ENCODE peak calls at places on chromosomes 12 and 14, in four cellular contexts. Z, F, L and E are unnamed samples.

GRCh38 chr12:1103632-1104031 is 112.6 kb downstream of the ERC1 start:
- DNase-seq in L (no peak), Z (no peak), F (no peak), E (no peak)

GRCh38 chr12:93573552-93574223 is 1.2 kb downstream of the SOCS2 start:
- DNase-seq in Z (peak), F (no peak), L (no peak), E (no peak)

GRCh38 chr12:63206908-63207307 is 55.9 kb upstream of the AVPR1A start:
- DNase-seq in Z (no peak), F (no peak), L (no peak), E (no peak)

GRCh38 chr12:115323223-115323905 is 639.4 kb upstream of the TBX3 start:
- DNase-seq in L (no peak), F (no peak), Z (no peak), E (no peak)

GRCh38 chr12:69653703-69654102 is 43.0 kb upstream of the LRRC10 start:
- DNase-seq in Z (no peak), L (no peak), F (no peak), E (no peak)

GRCh38 chr12:27812502-27812901 is 32.5 kb upstream of the MANSC4 start:
- DNase-seq in L (no peak), Z (no peak), F (no peak), E (no peak)

GRCh38 chr12:54222609-54223008 is 33.8 kb upstream of the SMUG1 start:
- DNase-seq in L (no peak), F (no peak), Z (no peak), E (no peak)

GRCh38 chr12:13817131-13817530 is 164.3 kb downstream of the GRIN2B start:
- DNase-seq in L (no peak), Z (no peak), F (no peak), E (no peak)

GRCh38 chr14:20613094-20614037 is 22.2 kb upstream of the RNASE12 start:
- DNase-seq in L (peak), F (peak), Z (peak), E (peak)

GRCh38 chr12:104049278-104050257 is at the start of gene GLT8D2:
- DNase-seq in F (no peak), L (no peak), Z (peak), E (no peak)

GRCh38 chr14:99891900-99892299 is 98.7 kb downstream of the EML1 start:
- DNase-seq in F (no peak), Z (no peak), L (no peak), E (no peak)

GRCh38 chr14:75156901-75157300 is 19.5 kb downstream of the TMED10 start:
- DNase-seq in L (no peak), Z (no peak), F (no peak), E (no peak)

GRCh38 chr14:32004300-32004699 is 72.8 kb upstream of the ARHGAP5 start:
- DNase-seq in L (no peak), Z (no peak), F (peak), E (no peak)

GRCh38 chr12:124917841-124918621 is 3.6 kb upstream of the UBC start:
- DNase-seq in Z (no peak), F (peak), L (no peak), E (no peak)

GRCh38 chr12:52295663-52296062 is 4.3 kb upstream of the KRT81 start:
- DNase-seq in Z (no peak), F (no peak), L (no peak), E (no peak)

GRCh38 chr12:27524839-27525238 is 833 bp downstream of the PPFIBP1 start:
- DNase-seq in L (no peak), F (no peak), Z (no peak), E (no peak)

GRCh38 chr14:85516239-85517112 is 13.5 kb upstream of the FLRT2 start:
- DNase-seq in F (no peak), L (no peak), Z (no peak), E (no peak)

GRCh38 chr14:50527970-50528369 is 4.4 kb downstream of the MAP4K5 start:
- DNase-seq in L (no peak), Z (no peak), F (no peak), E (no peak)

GRCh38 chr14:93708311-93708734 is 80.0 kb downstream of the PRIMA1 start:
- DNase-seq in Z (no peak), L (no peak), F (no peak), E (no peak)

GRCh38 chr12:6847676-6848075 is 3.4 kb downstream of the CDCA3 start:
- DNase-seq in L (no peak), Z (no peak), F (no peak), E (no peak)

GRCh38 chr12:76455582-76456345 is 103.8 kb downstream of the OSBPL8 start:
- DNase-seq in L (peak), F (peak), Z (no peak), E (peak)

GRCh38 chr14:92456215-92457017 is 57.2 kb upstream of the RIN3 start:
- DNase-seq in Z (peak), L (no peak), F (peak), E (peak)

GRCh38 chr14:49959822-49960408 is 67.0 kb downstream of the ARF6 start:
- DNase-seq in F (no peak), Z (no peak), L (peak), E (no peak)

DNA sequence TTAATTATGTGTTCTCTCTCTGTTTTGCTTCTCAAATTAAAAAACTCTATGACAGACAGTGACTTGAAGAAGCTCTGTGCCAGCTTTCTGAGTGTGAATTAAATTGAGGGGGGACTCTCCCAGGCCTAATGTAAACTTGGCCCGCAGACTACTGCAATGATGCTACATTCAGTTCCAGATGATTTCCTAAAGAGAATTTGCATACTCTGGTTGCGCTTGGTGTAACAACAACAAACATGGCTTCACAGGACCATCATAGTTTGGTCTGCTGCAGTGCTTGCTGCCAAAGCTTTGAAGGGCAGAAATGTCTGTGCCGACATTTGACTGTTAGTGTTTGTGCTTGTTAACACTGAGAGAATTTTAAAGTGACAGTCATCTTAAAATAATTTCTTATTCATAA is 25.0 kb downstream of the CFAP54 start:
- DNase-seq in Z (no peak), L (peak), F (no peak), E (no peak)
- TF ChIP-seq CBFB in Z (no peak), L (no peak), F (no peak), E (no peak)

GRCh38 chr14:89393346-89393745 is 23.7 kb downstream of the FOXN3 start:
- DNase-seq in Z (no peak), L (no peak), F (no peak), E (no peak)
- TF ChIP-seq CBFB in Z (no peak), L (no peak), F (no peak), E (no peak)

DNA sequence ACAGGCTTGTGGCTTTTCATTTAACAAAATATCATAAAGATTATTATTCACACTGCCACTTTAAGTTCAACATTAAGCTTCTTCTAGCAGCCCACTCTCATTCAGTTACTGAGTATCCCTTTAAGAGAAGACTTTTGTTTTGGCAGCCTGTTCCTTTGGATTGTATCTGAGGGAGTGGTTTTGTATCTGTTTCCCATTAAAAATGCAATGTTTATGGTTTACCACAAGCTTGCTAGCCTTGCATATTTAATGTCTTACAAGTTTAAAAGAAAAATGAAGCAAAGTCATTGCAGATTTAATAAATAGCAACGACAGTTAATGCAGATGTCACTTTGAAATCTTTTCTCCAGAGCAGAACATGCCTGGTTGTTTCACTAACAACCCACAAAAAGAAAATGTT is 2.0 kb downstream of the DCN start:
- DNase-seq in Z (no peak), F (no peak), L (no peak), E (no peak)
- TF ChIP-seq CBFB in Z (no peak), F (no peak), L (no peak), E (no peak)

DNA sequence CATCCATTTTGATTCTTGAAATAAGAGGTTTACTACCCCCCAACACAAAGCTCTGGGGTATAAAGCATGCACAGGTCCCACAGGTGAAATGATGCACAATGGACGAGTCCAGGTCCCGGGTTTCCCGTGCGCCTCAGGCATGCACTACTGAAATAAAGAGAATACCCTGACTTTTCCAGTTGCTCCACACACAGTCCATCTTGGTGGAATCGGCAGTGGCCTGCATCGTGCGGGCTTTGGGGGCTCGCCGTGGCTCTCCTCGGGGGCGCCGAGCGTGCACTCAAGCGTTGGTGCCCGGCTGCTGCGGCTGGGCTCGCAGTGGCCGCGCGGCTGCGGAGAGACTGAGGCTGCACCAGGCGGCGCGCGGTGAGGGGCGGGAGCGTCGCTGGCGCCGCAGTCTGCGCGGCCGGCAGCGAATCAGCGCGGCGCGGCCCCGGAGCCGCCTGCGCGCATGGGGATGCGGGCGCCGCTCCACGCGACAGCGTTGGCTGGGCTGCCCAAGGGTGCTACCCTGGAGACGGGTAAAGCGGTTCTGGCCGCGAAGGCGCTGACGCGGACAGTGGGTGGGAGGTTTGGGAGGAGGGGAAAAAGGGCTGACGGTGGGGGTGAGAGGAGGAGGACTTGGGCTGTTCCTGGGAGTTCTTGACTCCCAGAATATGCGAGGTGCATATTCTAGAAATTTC is 53.8 kb upstream of the CCDC175 start:
- DNase-seq in L (no peak), F (no peak), Z (peak), E (no peak)
- TF ChIP-seq CBFB in L (no peak), F (no peak), Z (peak), E (no peak)

DNA sequence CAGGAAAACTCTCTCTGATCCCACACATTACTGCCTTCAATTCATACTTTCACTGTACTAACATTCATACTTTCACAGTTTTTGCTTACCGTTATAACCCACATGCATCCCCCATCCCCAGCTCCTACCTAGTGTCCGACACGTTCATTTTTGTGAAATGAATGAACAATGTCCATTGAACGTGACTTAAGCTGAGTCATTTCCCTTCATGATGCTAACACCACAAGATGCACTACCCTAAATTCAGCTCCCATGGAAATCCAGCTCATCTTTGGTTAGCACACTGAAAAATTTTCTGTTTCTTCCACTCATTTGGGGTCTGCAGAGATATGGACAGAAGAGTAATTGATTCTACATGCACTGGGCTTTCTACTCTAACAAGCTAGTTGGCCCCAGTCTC is 84.7 kb downstream of the GALNT4 start:
- DNase-seq in Z (no peak), F (no peak), L (no peak), E (no peak)
- TF ChIP-seq CBFB in Z (no peak), F (no peak), L (no peak), E (no peak)

GRCh38 chr14:61398221-61398620 is 76.8 kb downstream of the PRKCH start:
- DNase-seq in L (no peak), F (no peak), Z (no peak), E (no peak)

GRCh38 chr14:61395115-61395725 is 73.8 kb downstream of the PRKCH start:
- DNase-seq in Z (no peak), L (no peak), F (no peak), E (no peak)

GRCh38 chr14:61397607-61398006 is 76.2 kb downstream of the PRKCH start:
- DNase-seq in Z (no peak), L (no peak), F (no peak), E (no peak)

GRCh38 chr14:61396279-61396678 is 74.9 kb downstream of the PRKCH start:
- DNase-seq in Z (no peak), L (no peak), F (no peak), E (no peak)

GRCh38 chr14:61396694-61397093 is 75.3 kb downstream of the PRKCH start:
- DNase-seq in L (no peak), Z (no peak), F (no peak), E (no peak)
- TF ChIP-seq CBFB in L (no peak), Z (no peak), F (no peak), E (no peak)